ENCODE peak calls at places on chromosomes 16 and 17, in seven cellular contexts. M, F, T, U, J, S and A are unnamed samples.

GRCh38 chr16:85227924-85228462 is 115.7 kb upstream of the CIBAR2 start:
- DNase-seq in F (no peak), J (no peak), T (no peak), S (no peak), M (no peak), U (no peak), A (peak; percentile 79)

GRCh38 chr16:84952335-84953050 is 58.8 kb downstream of the ZDHHC7 start:
- DNase-seq in U (peak; percentile 87), J (peak; percentile 55), T (peak; percentile 63), S (peak; percentile 74), F (peak; percentile 38), M (no peak), A (peak; percentile 67)

GRCh38 chr17:48720263-48721008 is 1.9 kb downstream of the PRAC1 start:
- DNase-seq in F (no peak), S (no peak), J (no peak), U (peak; percentile 64), M (no peak), T (no peak), A (no peak)

GRCh38 chr17:77888242-77889134 is 70.0 kb upstream of the TNRC6C start:
- DNase-seq in T (no peak), J (no peak), S (no peak), M (no peak), F (no peak), U (no peak), A (no peak)

GRCh38 chr16:19694989-19695388 is 23.0 kb downstream of the KNOP1 start:
- DNase-seq in S (no peak), J (no peak), M (no peak), F (no peak), T (peak; percentile 8), U (no peak), A (peak; percentile 81)

GRCh38 chr17:4678448-4679026 is 25.4 kb downstream of the PELP1 start:
- DNase-seq in T (no peak), S (no peak), J (peak; percentile 34), F (peak; percentile 96), M (peak; percentile 84), U (no peak), A (no peak)

GRCh38 chr16:24668481-24669001 is 60.9 kb upstream of the TNRC6A start:
- DNase-seq in F (peak; percentile 34), J (no peak), M (peak; percentile 65), S (no peak), U (no peak), T (no peak), A (peak; percentile 11)

GRCh38 chr16:83403751-83404150 is 404.0 kb upstream of the HSBP1 start:
- DNase-seq in F (peak; percentile 65), T (no peak), U (no peak), M (peak; percentile 47), S (no peak), J (peak; percentile 52), A (no peak)

GRCh38 chr17:40419559-40420331 is 2.0 kb upstream of the TOP2A start:
- DNase-seq in S (no peak), F (no peak), U (no peak), T (peak; percentile 58), J (no peak), M (no peak), A (peak; percentile 84)

GRCh38 chr16:56933266-56933619 is 1.3 kb downstream of the HERPUD1 start:
- DNase-seq in T (no peak), F (no peak), M (no peak), S (no peak), U (no peak), J (no peak), A (peak; percentile 49)

GRCh38 chr16:81693467-81694303 is 85.4 kb upstream of the PLCG2 start:
- DNase-seq in S (no peak), T (no peak), J (no peak), F (no peak), U (no peak), M (no peak), A (no peak)

GRCh38 chr17:82892869-82893565 is 53.2 kb upstream of the ZNF750 start:
- DNase-seq in J (no peak), S (no peak), T (no peak), U (no peak), M (no peak), F (no peak), A (no peak)